ENCODE peak calls at places on chromosomes 4 and X, in six cellular contexts. Y is aorta, R is left ventricle myocardium inferior, D is endodermal cell, U is stomach, P is neural progenitor cell. S is an unnamed sample. For H3K4me1, the result is how much of the 10 kb centered on the place peaks cover.

GRCh38 chr4:135994360-135994759 is 1537.9 kb downstream of the PCDH18 start:
- DNase-seq in Y (no peak), R (no peak), D (no peak), U (no peak), P (no peak), S (no peak)

GRCh38 chrX:121191779-121192178 is 144.4 kb downstream of the GLUD2 start:
- DNase-seq in Y (no peak), R (no peak), D (no peak), U (no peak), P (no peak), S (no peak)

GRCh38 chr4:16079046-16079445 is 4.8 kb downstream of the PROM1 start:
- DNase-seq in Y (no peak), R (no peak), D (peak), U (no peak), P (no peak), S (no peak)

GRCh38 chr4:6275898-6276563 is 6.4 kb downstream of the WFS1 start:
- DNase-seq in Y (no peak), R (no peak), D (no peak), U (no peak), P (no peak), S (no peak)

GRCh38 chrX:115892056-115892708 is 278.4 kb upstream of the AGTR2 start:
- DNase-seq in Y (no peak), R (no peak), D (no peak), U (no peak), P (no peak), S (no peak)

GRCh38 chr4:125741825-125742452 is 427.2 kb downstream of the FAT4 start:
- DNase-seq in Y (no peak), R (no peak), D (no peak), U (no peak), P (no peak), S (no peak)

GRCh38 chr4:94623507-94623906 is 134.2 kb upstream of the BMPR1B start:
- DNase-seq in Y (no peak), R (no peak), D (no peak), U (no peak), P (no peak), S (no peak)

GRCh38 chr4:128060130-128060619 is 937 bp upstream of the LARP1B start:
- DNase-seq in Y (no peak), R (no peak), D (no peak), U (no peak), P (no peak), S (no peak)

GRCh38 chr4:145936142-145937020 is 2.2 kb downstream of the ZNF827 start:
- DNase-seq in Y (peak), R (peak), D (peak), U (peak), P (peak), S (peak)

GRCh38 chr4:7638984-7639789 is 204.5 kb upstream of the PSAPL1 start:
- DNase-seq in Y (peak), R (no peak), D (no peak), U (no peak), P (no peak), S (no peak)

GRCh38 chrX:8052909-8053308 is 118.2 kb downstream of the VCX2 start:
- DNase-seq in Y (no peak), R (no peak), D (no peak), U (no peak), P (no peak), S (no peak)

GRCh38 chr4:158133551-158133950 is 39.3 kb downstream of the GASK1B start:
- DNase-seq in Y (no peak), R (no peak), D (no peak), U (no peak), P (no peak), S (no peak)

GRCh38 chrX:56782362-56782761 is 53.3 kb downstream of the NBDY start:
- DNase-seq in Y (no peak), R (no peak), D (no peak), U (no peak), P (no peak), S (no peak)

GRCh38 chr4:57303012-57303751 is 193.0 kb upstream of the IGFBP7 start:
- DNase-seq in Y (no peak), R (no peak), D (no peak), U (no peak), P (no peak), S (no peak)

DNA sequence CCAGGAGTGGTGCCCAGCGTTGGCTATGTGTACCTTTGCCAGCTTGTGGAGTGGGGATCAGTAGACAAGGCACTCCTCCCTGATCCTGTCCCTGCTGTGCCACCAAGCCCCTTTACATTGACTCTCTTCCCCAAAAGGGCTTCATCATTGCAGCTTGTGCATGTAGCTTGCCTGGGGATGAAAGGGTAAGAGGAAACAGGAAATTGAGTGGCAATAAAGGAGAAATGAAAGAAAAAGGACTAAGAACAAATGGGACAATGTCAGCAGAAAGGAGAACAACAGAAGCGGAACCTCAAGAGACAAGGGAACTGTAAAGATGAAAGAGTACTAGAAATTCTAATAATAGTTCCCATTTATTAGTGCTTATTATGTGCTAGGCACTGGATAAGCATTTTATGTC is 8.7 kb upstream of the IL13RA1 start:
- DNase-seq in Y (no peak), R (no peak), D (no peak), U (no peak), P (no peak), S (no peak)
- H3K4me3 ChIP-seq in Y (no peak), R (no peak), D (no peak), U (no peak), P (no peak), S (no peak)

DNA sequence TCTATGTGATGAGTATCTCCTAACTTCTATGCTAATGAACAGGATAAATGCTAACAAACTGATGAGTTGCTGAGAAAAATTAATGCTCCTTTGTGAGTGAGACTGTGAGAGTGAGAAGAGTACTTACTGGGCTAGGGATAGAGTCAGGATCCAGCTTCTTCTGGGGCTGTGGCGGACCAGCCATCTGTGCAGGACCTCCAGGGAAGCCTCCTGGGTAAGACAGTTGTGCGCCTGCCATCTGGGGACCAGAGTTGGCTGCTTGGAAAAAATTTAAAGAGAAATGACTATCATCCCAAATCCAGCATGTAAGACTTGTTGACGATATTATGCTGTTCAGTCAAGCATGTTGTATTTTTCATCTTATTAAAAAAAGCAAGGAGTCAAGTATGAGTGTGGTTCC is 21.0 kb downstream of the SEC24D start:
- DNase-seq in Y (no peak), R (no peak), D (no peak), U (no peak), P (no peak), S (no peak)
- H3K4me1 ChIP-seq in Y (under half), R (under half), D (under half), U (under half), P (under half), S (under half)

GRCh38 chr4:65358914-65359313 is 311.4 kb downstream of the EPHA5 start:
- DNase-seq in Y (no peak), R (no peak), D (no peak), U (no peak), P (no peak), S (no peak)
- H3K27ac ChIP-seq in Y (no peak), R (no peak), D (no peak), U (no peak), P (no peak), S (no peak)

GRCh38 chr4:13527192-13527982 is 16.9 kb downstream of the NKX3-2 start:
- DNase-seq in Y (no peak), R (no peak), D (peak), U (no peak), P (no peak), S (no peak)
- H3K4me3 ChIP-seq in Y (no peak), R (no peak), D (no peak), U (no peak), P (no peak), S (no peak)

GRCh38 chrX:46574941-46575381 is 1.4 kb downstream of the CHST7 start:
- DNase-seq in Y (no peak), R (peak), D (peak), U (peak), P (peak), S (peak)
- H3K4me1 ChIP-seq in Y (under half), R (under half), D (under half), U (under half), P (under half), S (under half)

GRCh38 chr4:22672944-22673343 is 19.8 kb upstream of the GBA3 start:
- DNase-seq in Y (no peak), R (no peak), D (no peak), U (no peak), P (no peak), S (no peak)
- H3K27ac ChIP-seq in Y (no peak), R (no peak), D (no peak), U (no peak), P (no peak), S (no peak)

GRCh38 chr4:185775792-185776555 is 36.0 kb downstream of the SORBS2 start:
- DNase-seq in Y (no peak), R (no peak), D (no peak), U (no peak), P (no peak), S (no peak)

GRCh38 chr4:185774076-185774731 is 37.8 kb downstream of the SORBS2 start:
- DNase-seq in Y (no peak), R (no peak), D (no peak), U (no peak), P (no peak), S (no peak)

GRCh38 chr4:185773419-185773818 is 38.6 kb downstream of the SORBS2 start:
- DNase-seq in Y (peak), R (peak), D (peak), U (peak), P (peak), S (peak)

GRCh38 chr4:185772391-185773093 is 39.5 kb downstream of the SORBS2 start:
- DNase-seq in Y (no peak), R (no peak), D (no peak), U (no peak), P (no peak), S (no peak)

GRCh38 chr4:185774815-185775684 is 36.9 kb downstream of the SORBS2 start:
- DNase-seq in Y (peak), R (no peak), D (no peak), U (peak), P (peak), S (peak)
- H3K4me3 ChIP-seq in Y (peak), R (peak), D (no peak), U (peak), P (no peak), S (peak)

GRCh38 chrX:154023276-154024000 is 3.7 kb upstream of the IRAK1 start:
- DNase-seq in Y (no peak), R (no peak), D (no peak), U (no peak), P (no peak), S (no peak)

GRCh38 chrX:154022716-154023115 is 3.0 kb upstream of the IRAK1 start:
- DNase-seq in Y (no peak), R (no peak), D (no peak), U (no peak), P (no peak), S (no peak)

GRCh38 chrX:154020500-154021115 is 906 bp upstream of the IRAK1 start:
- DNase-seq in Y (no peak), R (no peak), D (no peak), U (no peak), P (no peak), S (no peak)

GRCh38 chrX:154021131-154021611 is 1.5 kb upstream of the IRAK1 start:
- DNase-seq in Y (no peak), R (no peak), D (peak), U (no peak), P (no peak), S (no peak)

DNA sequence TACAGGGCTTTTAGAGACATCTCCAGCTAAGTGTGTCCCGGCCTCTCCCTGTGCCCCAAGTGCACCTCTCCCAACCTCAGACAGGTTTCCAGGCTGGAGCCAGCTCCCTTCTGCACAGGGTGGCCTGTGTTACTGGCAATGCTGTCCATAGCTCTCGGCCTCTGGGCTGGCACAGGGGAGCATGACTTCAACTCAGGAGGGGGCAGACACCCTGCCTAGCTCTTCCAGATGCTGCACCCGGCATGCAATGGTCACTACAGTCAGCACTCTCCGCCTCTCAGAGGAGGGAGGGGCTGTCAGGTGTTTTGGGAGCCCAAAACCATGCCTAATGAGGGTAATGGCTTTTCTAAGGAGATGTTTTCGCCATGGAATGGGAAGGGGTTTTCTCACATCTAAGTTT is 2.4 kb upstream of the IRAK1 start:
- DNase-seq in Y (no peak), R (no peak), D (peak), U (no peak), P (no peak), S (no peak)
- H3K4me1 ChIP-seq in Y (under half), R (under half), D (under half), U (under half), P (under half), S (under half)

GRCh38 chrX:153981771-153982533 is 9.4 kb downstream of the TMEM187 start:
- DNase-seq in Y (peak), R (peak), D (no peak), U (no peak), P (no peak), S (peak)
- H3K27ac ChIP-seq in Y (no peak), R (no peak), D (peak), U (no peak), P (no peak), S (peak)

GRCh38 chr4:108049406-108049805 is 59.7 kb downstream of the HADH start:
- DNase-seq in Y (no peak), R (no peak), D (no peak), U (no peak), P (no peak), S (no peak)
- H3K4me3 ChIP-seq in Y (no peak), R (no peak), D (no peak), U (no peak), P (no peak), S (peak)

S was measured in lower lobe of right lung.